ENCODE peak calls at places on chromosome 15, in five cellular contexts. P is NCI-H1092; E is breast epithelium; R is effector CD8-positive, alpha-beta T cell; Q is Calu3. J is an unnamed sample.

GRCh38 chr15:88727439-88727838 is 75.8 kb upstream of the ACAN start:
- DNase-seq in P (no peak), R (no peak), Q (peak; percentile 27), E (no peak), J (no peak)

GRCh38 chr15:65212097-65212496 is 824 bp upstream of the CILP start:
- DNase-seq in E (no peak), R (no peak), Q (peak; percentile 31), P (no peak), J (no peak)

GRCh38 chr15:70094690-70095311 is 2.9 kb downstream of the TLE3 start:
- DNase-seq in Q (no peak), P (peak; percentile 12), E (no peak), R (no peak), J (no peak)

GRCh38 chr15:48147358-48147757 is 26.6 kb downstream of the SLC24A5 start:
- DNase-seq in R (no peak), P (no peak), Q (no peak), E (no peak), J (no peak)

GRCh38 chr15:75138016-75138999 is 63.4 kb upstream of the C15orf39 start:
- DNase-seq in E (no peak), Q (no peak), R (no peak), P (no peak), J (no peak)

GRCh38 chr15:64456634-64457108 is 3.7 kb upstream of the ZNF609 start:
- DNase-seq in E (no peak), Q (no peak), P (no peak), R (no peak), J (no peak)

GRCh38 chr15:39344662-39345141 is 236.2 kb upstream of the THBS1 start:
- DNase-seq in E (no peak), Q (no peak), P (no peak), R (no peak), J (no peak)

GRCh38 chr15:70164910-70165791 is 67.4 kb upstream of the TLE3 start:
- DNase-seq in R (no peak), P (no peak), Q (peak; percentile 69), E (peak; percentile 38), J (no peak)

GRCh38 chr15:78018445-78018844 is 59.1 kb downstream of the TBC1D2B start:
- DNase-seq in E (no peak), Q (no peak), P (no peak), R (no peak), J (no peak)

GRCh38 chr15:25535866-25536265 is 97.0 kb upstream of the UBE3A start:
- DNase-seq in Q (no peak), R (no peak), P (no peak), E (no peak), J (no peak)

GRCh38 chr15:77107531-77108355 is 36.8 kb upstream of the TSPAN3 start:
- DNase-seq in E (no peak), Q (peak; percentile 75), R (peak; percentile 2), P (peak; percentile 10), J (no peak)

GRCh38 chr15:78679089-78679511 is 38.1 kb upstream of the CHRNB4 start:
- DNase-seq in E (no peak), Q (no peak), P (no peak), R (no peak), J (no peak)

GRCh38 chr15:56629133-56629532 is 104.2 kb downstream of the ZNF280D start:
- DNase-seq in P (no peak), R (no peak), Q (no peak), E (no peak), J (no peak)

GRCh38 chr15:45129651-45130129 is at the start of the genes DUOX1 and DUOXA1:
- DNase-seq in E (no peak), Q (peak; percentile 52), R (no peak), P (no peak), J (no peak)

GRCh38 chr15:58738051-58738707 is 11.3 kb downstream of the ADAM10 start:
- DNase-seq in P (no peak), Q (no peak), E (no peak), R (no peak), J (no peak)

GRCh38 chr15:70613259-70613658 is 150.1 kb downstream of the UACA start:
- DNase-seq in R (no peak), E (no peak), P (no peak), Q (no peak), J (no peak)

GRCh38 chr15:90106522-90107117 is 4.4 kb upstream of the IDH2 start:
- DNase-seq in E (peak; percentile 75), Q (peak; percentile 56), P (no peak), R (no peak), J (no peak)

GRCh38 chr15:70259640-70260066 is 161.9 kb upstream of the TLE3 start:
- DNase-seq in E (no peak), Q (no peak), R (no peak), P (no peak), J (no peak)

GRCh38 chr15:51030649-51031316 is 63.9 kb downstream of the TNFAIP8L3 start:
- DNase-seq in R (no peak), E (no peak), Q (no peak), P (no peak), J (peak; percentile 19)

GRCh38 chr15:31740203-31740602 is 290.1 kb upstream of the CHRNA7 start:
- DNase-seq in E (no peak), Q (no peak), P (no peak), R (no peak), J (no peak)

J was measured in thoracic aorta.